ENCODE peak calls at places on chromosomes 16 and 17, in ten cellular contexts. One of them, this sample, is unnamed.

GRCh38 chr17:17808706-17809432 is 27.9 kb downstream of the SREBF1 start:
- DNase-seq in RWPE2: no peak
- DNase-seq in mucosa of descending colon: no peak
- DNase-seq in effector memory CD4-positive, alpha-beta T cell: no peak
- DNase-seq in astrocyte of the cerebellum: no peak
- DNase-seq in aorta: no peak
- DNase-seq in tibial nerve: no peak
- DNase-seq in brain microvascular endothelial cell: no peak
- DNase-seq in CD4-positive, CD25-positive, alpha-beta regulatory T cell: no peak
- DNase-seq in esophagus squamous epithelium: no peak
- DNase-seq in this sample: no peak

GRCh38 chr17:63545302-63545928 is 4.9 kb upstream of the DCAF7 start:
- DNase-seq in RWPE2: no peak
- DNase-seq in brain microvascular endothelial cell: no peak
- DNase-seq in astrocyte of the cerebellum: no peak
- DNase-seq in CD4-positive, CD25-positive, alpha-beta regulatory T cell: no peak
- DNase-seq in aorta: peak; percentile 64
- DNase-seq in effector memory CD4-positive, alpha-beta T cell: no peak
- DNase-seq in mucosa of descending colon: no peak
- DNase-seq in esophagus squamous epithelium: no peak
- DNase-seq in tibial nerve: no peak
- DNase-seq in this sample: no peak

GRCh38 chr17:76523084-76524037 is 14.1 kb downstream of the CYGB start:
- DNase-seq in tibial nerve: peak; percentile 63
- DNase-seq in RWPE2: no peak
- DNase-seq in esophagus squamous epithelium: no peak
- DNase-seq in astrocyte of the cerebellum: no peak
- DNase-seq in CD4-positive, CD25-positive, alpha-beta regulatory T cell: peak; percentile 77
- DNase-seq in effector memory CD4-positive, alpha-beta T cell: peak; percentile 65
- DNase-seq in brain microvascular endothelial cell: no peak
- DNase-seq in mucosa of descending colon: peak; percentile 85
- DNase-seq in aorta: peak; percentile 93
- DNase-seq in this sample: no peak

GRCh38 chr16:4077083-4077714 is 39.0 kb downstream of the ADCY9 start:
- DNase-seq in mucosa of descending colon: no peak
- DNase-seq in astrocyte of the cerebellum: no peak
- DNase-seq in RWPE2: no peak
- DNase-seq in effector memory CD4-positive, alpha-beta T cell: no peak
- DNase-seq in CD4-positive, CD25-positive, alpha-beta regulatory T cell: no peak
- DNase-seq in aorta: no peak
- DNase-seq in esophagus squamous epithelium: no peak
- DNase-seq in tibial nerve: no peak
- DNase-seq in brain microvascular endothelial cell: no peak
- DNase-seq in this sample: no peak

GRCh38 chr16:15440852-15441251 is 6.5 kb downstream of the BMERB1 start:
- DNase-seq in aorta: no peak
- DNase-seq in brain microvascular endothelial cell: peak; percentile 83
- DNase-seq in mucosa of descending colon: no peak
- DNase-seq in tibial nerve: no peak
- DNase-seq in effector memory CD4-positive, alpha-beta T cell: no peak
- DNase-seq in astrocyte of the cerebellum: no peak
- DNase-seq in esophagus squamous epithelium: no peak
- DNase-seq in CD4-positive, CD25-positive, alpha-beta regulatory T cell: no peak
- DNase-seq in RWPE2: no peak
- DNase-seq in this sample: no peak

GRCh38 chr17:43755389-43755875 is 3.2 kb downstream of the SOST start:
- DNase-seq in CD4-positive, CD25-positive, alpha-beta regulatory T cell: peak; percentile 37
- DNase-seq in astrocyte of the cerebellum: no peak
- DNase-seq in mucosa of descending colon: peak; percentile 53
- DNase-seq in aorta: peak; percentile 82
- DNase-seq in brain microvascular endothelial cell: no peak
- DNase-seq in esophagus squamous epithelium: no peak
- DNase-seq in tibial nerve: no peak
- DNase-seq in RWPE2: no peak
- DNase-seq in effector memory CD4-positive, alpha-beta T cell: no peak
- DNase-seq in this sample: no peak

GRCh38 chr17:74715144-74715543 is 2.4 kb upstream of the CD300LF start:
- DNase-seq in RWPE2: no peak
- DNase-seq in mucosa of descending colon: no peak
- DNase-seq in brain microvascular endothelial cell: peak; percentile 8
- DNase-seq in effector memory CD4-positive, alpha-beta T cell: no peak
- DNase-seq in CD4-positive, CD25-positive, alpha-beta regulatory T cell: no peak
- DNase-seq in aorta: no peak
- DNase-seq in astrocyte of the cerebellum: no peak
- DNase-seq in tibial nerve: no peak
- DNase-seq in esophagus squamous epithelium: no peak
- DNase-seq in this sample: no peak

GRCh38 chr17:76645481-76645880 is 1.9 kb upstream of the ST6GALNAC1 start:
- DNase-seq in CD4-positive, CD25-positive, alpha-beta regulatory T cell: no peak
- DNase-seq in RWPE2: no peak
- DNase-seq in aorta: no peak
- DNase-seq in brain microvascular endothelial cell: no peak
- DNase-seq in astrocyte of the cerebellum: no peak
- DNase-seq in tibial nerve: no peak
- DNase-seq in esophagus squamous epithelium: no peak
- DNase-seq in mucosa of descending colon: no peak
- DNase-seq in effector memory CD4-positive, alpha-beta T cell: no peak
- DNase-seq in this sample: no peak

GRCh38 chr16:54940279-54940604 is 9.6 kb downstream of the IRX5 start:
- DNase-seq in CD4-positive, CD25-positive, alpha-beta regulatory T cell: no peak
- DNase-seq in brain microvascular endothelial cell: no peak
- DNase-seq in astrocyte of the cerebellum: no peak
- DNase-seq in effector memory CD4-positive, alpha-beta T cell: no peak
- DNase-seq in esophagus squamous epithelium: no peak
- DNase-seq in aorta: no peak
- DNase-seq in RWPE2: no peak
- DNase-seq in mucosa of descending colon: no peak
- DNase-seq in tibial nerve: no peak
- DNase-seq in this sample: no peak

GRCh38 chr16:54936979-54937672 is 6.5 kb downstream of the IRX5 start:
- DNase-seq in esophagus squamous epithelium: no peak
- DNase-seq in brain microvascular endothelial cell: no peak
- DNase-seq in RWPE2: no peak
- DNase-seq in effector memory CD4-positive, alpha-beta T cell: no peak
- DNase-seq in mucosa of descending colon: no peak
- DNase-seq in CD4-positive, CD25-positive, alpha-beta regulatory T cell: no peak
- DNase-seq in aorta: no peak
- DNase-seq in tibial nerve: no peak
- DNase-seq in astrocyte of the cerebellum: peak; percentile 62
- DNase-seq in this sample: no peak

GRCh38 chr16:54937673-54938350 is 7.1 kb downstream of the IRX5 start:
- DNase-seq in tibial nerve: no peak
- DNase-seq in RWPE2: no peak
- DNase-seq in esophagus squamous epithelium: no peak
- DNase-seq in CD4-positive, CD25-positive, alpha-beta regulatory T cell: no peak
- DNase-seq in astrocyte of the cerebellum: no peak
- DNase-seq in mucosa of descending colon: no peak
- DNase-seq in effector memory CD4-positive, alpha-beta T cell: no peak
- DNase-seq in brain microvascular endothelial cell: no peak
- DNase-seq in aorta: no peak
- DNase-seq in this sample: no peak

GRCh38 chr16:54939537-54940278 is 9.0 kb downstream of the IRX5 start:
- DNase-seq in esophagus squamous epithelium: no peak
- DNase-seq in mucosa of descending colon: no peak
- DNase-seq in aorta: no peak
- DNase-seq in RWPE2: no peak
- DNase-seq in brain microvascular endothelial cell: no peak
- DNase-seq in tibial nerve: no peak
- DNase-seq in CD4-positive, CD25-positive, alpha-beta regulatory T cell: no peak
- DNase-seq in astrocyte of the cerebellum: no peak
- DNase-seq in effector memory CD4-positive, alpha-beta T cell: no peak
- DNase-seq in this sample: no peak

DNA sequence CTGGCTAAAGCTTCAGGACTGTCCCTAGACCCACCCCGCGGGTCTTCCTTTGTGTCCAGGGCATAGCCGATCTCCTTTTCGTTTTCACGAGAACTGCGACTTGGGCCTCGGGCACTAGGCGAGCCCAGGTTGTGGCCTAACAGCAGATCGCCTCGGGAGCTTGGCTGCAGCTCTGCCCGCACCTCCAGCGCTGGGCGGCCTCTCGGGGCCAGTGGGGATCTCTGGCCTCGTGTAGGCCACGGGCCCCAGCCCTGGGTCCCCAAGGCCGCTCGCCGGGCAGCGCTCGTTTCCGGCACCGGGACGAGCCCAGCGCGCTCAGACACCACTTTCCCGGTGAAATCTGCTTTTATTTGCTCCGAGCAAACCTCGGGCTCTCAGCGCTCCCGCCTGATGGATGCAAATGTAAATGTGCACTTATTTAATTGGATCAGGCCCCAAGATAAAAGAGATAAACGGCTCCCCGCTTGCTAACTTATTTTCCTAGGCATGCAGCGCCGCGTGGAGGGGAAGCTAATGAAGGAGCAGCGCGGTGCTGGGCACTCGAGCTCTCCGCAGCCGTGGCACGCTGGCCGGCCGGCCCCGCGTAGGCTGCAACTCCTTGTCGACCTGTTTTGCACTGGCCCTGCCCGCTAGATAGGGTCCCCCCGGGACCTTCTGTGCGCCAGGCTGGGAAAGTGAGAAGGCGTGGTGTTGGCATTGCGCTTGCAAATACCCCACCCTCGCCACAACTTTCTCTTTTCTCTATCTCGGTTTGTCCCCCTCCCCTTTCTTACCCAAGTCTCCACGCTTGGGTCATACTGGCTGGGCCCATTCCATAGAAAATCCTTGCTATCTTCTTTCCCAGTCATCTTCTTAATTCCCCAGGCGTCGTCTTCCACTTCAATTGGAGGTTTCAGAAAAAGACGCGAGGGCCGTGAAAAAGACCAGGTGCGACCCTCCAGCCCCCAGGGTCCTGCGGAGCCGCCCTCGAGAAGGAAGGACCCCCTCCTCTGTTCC is 8.0 kb downstream of the IRX5 start:
- DNase-seq in CD4-positive, CD25-positive, alpha-beta regulatory T cell: no peak
- DNase-seq in esophagus squamous epithelium: no peak
- DNase-seq in RWPE2: no peak
- DNase-seq in astrocyte of the cerebellum: no peak
- DNase-seq in brain microvascular endothelial cell: no peak
- DNase-seq in aorta: no peak
- DNase-seq in effector memory CD4-positive, alpha-beta T cell: no peak
- DNase-seq in tibial nerve: no peak
- DNase-seq in mucosa of descending colon: no peak
- DNase-seq in this sample: no peak
- H3K4me3 ChIP-seq in CD4-positive, CD25-positive, alpha-beta regulatory T cell: no peak overlapping the region
- H3K4me3 ChIP-seq in esophagus squamous epithelium: no peak overlapping the region
- H3K4me3 ChIP-seq in RWPE2: no peak overlapping the region
- H3K4me3 ChIP-seq in astrocyte of the cerebellum: peak overlapping the region; percentile 51
- H3K4me3 ChIP-seq in brain microvascular endothelial cell: no peak overlapping the region
- H3K4me3 ChIP-seq in aorta: no peak overlapping the region
- H3K4me3 ChIP-seq in effector memory CD4-positive, alpha-beta T cell: no peak overlapping the region
- H3K4me3 ChIP-seq in tibial nerve: peak overlapping the region; percentile 6
- H3K4me3 ChIP-seq in mucosa of descending colon: no peak overlapping the region
- H3K4me3 ChIP-seq in this sample: no peak overlapping the region

DNA sequence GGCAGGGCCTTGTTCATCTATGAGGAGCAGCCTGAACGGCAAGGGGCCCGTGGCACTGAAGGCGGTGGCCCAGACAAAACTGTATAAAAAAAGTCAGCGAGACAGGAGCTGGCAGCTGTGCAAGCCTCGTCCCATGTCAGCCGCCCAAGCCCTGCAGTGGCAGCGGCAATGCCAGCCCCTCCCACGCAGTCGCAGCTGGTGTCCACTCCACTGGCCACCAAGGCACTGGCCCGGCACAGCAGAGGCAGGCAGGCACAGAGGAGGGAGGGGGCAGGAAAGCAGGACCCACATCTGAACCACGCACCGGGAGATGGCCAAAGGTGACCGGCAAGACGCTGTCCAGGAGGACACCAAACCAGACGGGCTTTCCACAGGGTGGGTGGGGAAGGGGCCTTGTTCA is 15.9 kb upstream of the C16orf95 start:
- DNase-seq in brain microvascular endothelial cell: no peak
- DNase-seq in tibial nerve: no peak
- DNase-seq in CD4-positive, CD25-positive, alpha-beta regulatory T cell: no peak
- DNase-seq in astrocyte of the cerebellum: no peak
- DNase-seq in RWPE2: peak; percentile 48
- DNase-seq in aorta: peak; percentile 75
- DNase-seq in esophagus squamous epithelium: no peak
- DNase-seq in effector memory CD4-positive, alpha-beta T cell: no peak
- DNase-seq in mucosa of descending colon: peak; percentile 29
- DNase-seq in this sample: no peak
- H3K4me3 ChIP-seq in brain microvascular endothelial cell: no peak overlapping the region
- H3K4me3 ChIP-seq in tibial nerve: no peak overlapping the region
- H3K4me3 ChIP-seq in CD4-positive, CD25-positive, alpha-beta regulatory T cell: no peak overlapping the region
- H3K4me3 ChIP-seq in astrocyte of the cerebellum: no peak overlapping the region
- H3K4me3 ChIP-seq in RWPE2: no peak overlapping the region
- H3K4me3 ChIP-seq in aorta: no peak overlapping the region
- H3K4me3 ChIP-seq in esophagus squamous epithelium: no peak overlapping the region
- H3K4me3 ChIP-seq in effector memory CD4-positive, alpha-beta T cell: no peak overlapping the region
- H3K4me3 ChIP-seq in mucosa of descending colon: no peak overlapping the region
- H3K4me3 ChIP-seq in this sample: no peak overlapping the region

GRCh38 chr17:80773243-80773991 is 218.2 kb upstream of the CHMP6 start:
- DNase-seq in aorta: peak; percentile 82
- DNase-seq in effector memory CD4-positive, alpha-beta T cell: no peak
- DNase-seq in brain microvascular endothelial cell: no peak
- DNase-seq in RWPE2: no peak
- DNase-seq in mucosa of descending colon: no peak
- DNase-seq in astrocyte of the cerebellum: no peak
- DNase-seq in CD4-positive, CD25-positive, alpha-beta regulatory T cell: no peak
- DNase-seq in esophagus squamous epithelium: no peak
- DNase-seq in tibial nerve: no peak
- DNase-seq in this sample: no peak

GRCh38 chr17:80775863-80776262 is 215.8 kb upstream of the CHMP6 start:
- DNase-seq in aorta: no peak
- DNase-seq in tibial nerve: no peak
- DNase-seq in CD4-positive, CD25-positive, alpha-beta regulatory T cell: no peak
- DNase-seq in RWPE2: no peak
- DNase-seq in astrocyte of the cerebellum: no peak
- DNase-seq in brain microvascular endothelial cell: no peak
- DNase-seq in effector memory CD4-positive, alpha-beta T cell: no peak
- DNase-seq in mucosa of descending colon: no peak
- DNase-seq in esophagus squamous epithelium: no peak
- DNase-seq in this sample: no peak

GRCh38 chr17:80774146-80774545 is 217.5 kb upstream of the CHMP6 start:
- DNase-seq in brain microvascular endothelial cell: no peak
- DNase-seq in effector memory CD4-positive, alpha-beta T cell: no peak
- DNase-seq in mucosa of descending colon: no peak
- DNase-seq in astrocyte of the cerebellum: no peak
- DNase-seq in tibial nerve: no peak
- DNase-seq in CD4-positive, CD25-positive, alpha-beta regulatory T cell: no peak
- DNase-seq in RWPE2: no peak
- DNase-seq in esophagus squamous epithelium: no peak
- DNase-seq in aorta: no peak
- DNase-seq in this sample: no peak

GRCh38 chr17:80772906-80773242 is 218.8 kb upstream of the CHMP6 start:
- DNase-seq in effector memory CD4-positive, alpha-beta T cell: no peak
- DNase-seq in CD4-positive, CD25-positive, alpha-beta regulatory T cell: no peak
- DNase-seq in esophagus squamous epithelium: no peak
- DNase-seq in astrocyte of the cerebellum: no peak
- DNase-seq in brain microvascular endothelial cell: no peak
- DNase-seq in mucosa of descending colon: no peak
- DNase-seq in RWPE2: no peak
- DNase-seq in tibial nerve: no peak
- DNase-seq in aorta: no peak
- DNase-seq in this sample: no peak

GRCh38 chr17:80774643-80775281 is 216.9 kb upstream of the CHMP6 start:
- DNase-seq in brain microvascular endothelial cell: no peak
- DNase-seq in CD4-positive, CD25-positive, alpha-beta regulatory T cell: peak; percentile 41
- DNase-seq in esophagus squamous epithelium: no peak
- DNase-seq in mucosa of descending colon: no peak
- DNase-seq in astrocyte of the cerebellum: no peak
- DNase-seq in aorta: no peak
- DNase-seq in RWPE2: peak; percentile 56
- DNase-seq in tibial nerve: no peak
- DNase-seq in effector memory CD4-positive, alpha-beta T cell: no peak
- DNase-seq in this sample: no peak
- H3K4me3 ChIP-seq in brain microvascular endothelial cell: no peak overlapping the region
- H3K4me3 ChIP-seq in CD4-positive, CD25-positive, alpha-beta regulatory T cell: no peak overlapping the region
- H3K4me3 ChIP-seq in esophagus squamous epithelium: no peak overlapping the region
- H3K4me3 ChIP-seq in mucosa of descending colon: no peak overlapping the region
- H3K4me3 ChIP-seq in astrocyte of the cerebellum: no peak overlapping the region
- H3K4me3 ChIP-seq in aorta: no peak overlapping the region
- H3K4me3 ChIP-seq in RWPE2: no peak overlapping the region
- H3K4me3 ChIP-seq in tibial nerve: no peak overlapping the region
- H3K4me3 ChIP-seq in effector memory CD4-positive, alpha-beta T cell: peak overlapping the region; percentile 6
- H3K4me3 ChIP-seq in this sample: no peak overlapping the region

GRCh38 chr17:62064791-62065563 is at the start of gene MED13:
- DNase-seq in mucosa of descending colon: peak; percentile 79
- DNase-seq in tibial nerve: peak; percentile 47
- DNase-seq in aorta: peak; percentile 89
- DNase-seq in brain microvascular endothelial cell: peak; percentile 11
- DNase-seq in esophagus squamous epithelium: no peak
- DNase-seq in astrocyte of the cerebellum: no peak
- DNase-seq in effector memory CD4-positive, alpha-beta T cell: peak; percentile 55
- DNase-seq in CD4-positive, CD25-positive, alpha-beta regulatory T cell: peak; percentile 53
- DNase-seq in RWPE2: peak; percentile 66
- DNase-seq in this sample: no peak

GRCh38 chr17:62059394-62059793 is 5.7 kb downstream of the MED13 start:
- DNase-seq in mucosa of descending colon: no peak
- DNase-seq in aorta: no peak
- DNase-seq in esophagus squamous epithelium: no peak
- DNase-seq in RWPE2: no peak
- DNase-seq in tibial nerve: no peak
- DNase-seq in astrocyte of the cerebellum: no peak
- DNase-seq in brain microvascular endothelial cell: no peak
- DNase-seq in CD4-positive, CD25-positive, alpha-beta regulatory T cell: no peak
- DNase-seq in effector memory CD4-positive, alpha-beta T cell: no peak
- DNase-seq in this sample: no peak

GRCh38 chr17:62062936-62063335 is 2.1 kb downstream of the MED13 start:
- DNase-seq in mucosa of descending colon: no peak
- DNase-seq in astrocyte of the cerebellum: no peak
- DNase-seq in RWPE2: no peak
- DNase-seq in aorta: no peak
- DNase-seq in tibial nerve: no peak
- DNase-seq in effector memory CD4-positive, alpha-beta T cell: no peak
- DNase-seq in esophagus squamous epithelium: no peak
- DNase-seq in CD4-positive, CD25-positive, alpha-beta regulatory T cell: no peak
- DNase-seq in brain microvascular endothelial cell: no peak
- DNase-seq in this sample: no peak

GRCh38 chr17:62064029-62064790 is 868 bp downstream of the MED13 start:
- DNase-seq in CD4-positive, CD25-positive, alpha-beta regulatory T cell: peak; percentile 79
- DNase-seq in brain microvascular endothelial cell: no peak
- DNase-seq in tibial nerve: no peak
- DNase-seq in esophagus squamous epithelium: no peak
- DNase-seq in aorta: no peak
- DNase-seq in effector memory CD4-positive, alpha-beta T cell: no peak
- DNase-seq in mucosa of descending colon: no peak
- DNase-seq in RWPE2: no peak
- DNase-seq in astrocyte of the cerebellum: no peak
- DNase-seq in this sample: no peak

GRCh38 chr17:62062313-62062712 is 2.8 kb downstream of the MED13 start:
- DNase-seq in mucosa of descending colon: no peak
- DNase-seq in CD4-positive, CD25-positive, alpha-beta regulatory T cell: no peak
- DNase-seq in tibial nerve: no peak
- DNase-seq in effector memory CD4-positive, alpha-beta T cell: no peak
- DNase-seq in astrocyte of the cerebellum: no peak
- DNase-seq in RWPE2: no peak
- DNase-seq in aorta: no peak
- DNase-seq in brain microvascular endothelial cell: no peak
- DNase-seq in esophagus squamous epithelium: no peak
- DNase-seq in this sample: no peak
- H3K4me3 ChIP-seq in mucosa of descending colon: no peak overlapping the region
- H3K4me3 ChIP-seq in CD4-positive, CD25-positive, alpha-beta regulatory T cell: peak overlapping the region; percentile 97
- H3K4me3 ChIP-seq in tibial nerve: no peak overlapping the region
- H3K4me3 ChIP-seq in effector memory CD4-positive, alpha-beta T cell: no peak overlapping the region
- H3K4me3 ChIP-seq in astrocyte of the cerebellum: peak overlapping the region; percentile 93
- H3K4me3 ChIP-seq in RWPE2: no peak overlapping the region
- H3K4me3 ChIP-seq in aorta: no peak overlapping the region
- H3K4me3 ChIP-seq in brain microvascular endothelial cell: no peak overlapping the region
- H3K4me3 ChIP-seq in esophagus squamous epithelium: no peak overlapping the region
- H3K4me3 ChIP-seq in this sample: no peak overlapping the region

This sample was measured in BJ.